ENCODE peak calls at places on chromosomes 4 and X, in five cellular contexts. One of them, this sample, is unnamed.

GRCh38 chrX:33211356-33212254 is at the start of gene DMD:
- DNase-seq in EL: no peak
- DNase-seq in mucosa of descending colon: no peak
- DNase-seq in brain microvascular endothelial cell: peak
- DNase-seq in Daoy: peak
- DNase-seq in this sample: peak

GRCh38 chr4:86011117-86011516 is 348.7 kb downstream of the MAPK10 start:
- DNase-seq in EL: peak
- DNase-seq in mucosa of descending colon: no peak
- DNase-seq in brain microvascular endothelial cell: peak
- DNase-seq in Daoy: peak
- DNase-seq in this sample: peak

GRCh38 chrX:93875621-93876282 is 201.7 kb downstream of the FAM133A start:
- DNase-seq in EL: no peak
- DNase-seq in mucosa of descending colon: no peak
- DNase-seq in brain microvascular endothelial cell: no peak
- DNase-seq in Daoy: no peak
- DNase-seq in this sample: no peak

GRCh38 chrX:54641530-54641929 is 111.5 kb downstream of the GNL3L start:
- DNase-seq in EL: no peak
- DNase-seq in mucosa of descending colon: no peak
- DNase-seq in brain microvascular endothelial cell: no peak
- DNase-seq in Daoy: no peak
- DNase-seq in this sample: no peak

GRCh38 chr4:3417448-3417847 is 24.3 kb upstream of the HGFAC start:
- DNase-seq in EL: no peak
- DNase-seq in mucosa of descending colon: peak
- DNase-seq in brain microvascular endothelial cell: no peak
- DNase-seq in Daoy: no peak
- DNase-seq in this sample: no peak

GRCh38 chrX:24890677-24891076 is 125.1 kb downstream of the ARX start:
- DNase-seq in EL: no peak
- DNase-seq in mucosa of descending colon: no peak
- DNase-seq in brain microvascular endothelial cell: no peak
- DNase-seq in Daoy: no peak
- DNase-seq in this sample: no peak

GRCh38 chrX:2500681-2501151 is at the start of the genes DHRSX and ZBED1:
- DNase-seq in EL: peak
- DNase-seq in mucosa of descending colon: peak
- DNase-seq in brain microvascular endothelial cell: no peak
- DNase-seq in Daoy: peak
- DNase-seq in this sample: no peak

GRCh38 chr4:114132830-114133229 is 153.4 kb upstream of the ARSJ start:
- DNase-seq in EL: no peak
- DNase-seq in mucosa of descending colon: no peak
- DNase-seq in brain microvascular endothelial cell: peak
- DNase-seq in Daoy: peak
- DNase-seq in this sample: no peak

GRCh38 chr4:122218762-122219161 is 66.6 kb downstream of the BLTP1 start:
- DNase-seq in EL: peak
- DNase-seq in mucosa of descending colon: no peak
- DNase-seq in brain microvascular endothelial cell: no peak
- DNase-seq in Daoy: no peak
- DNase-seq in this sample: no peak

GRCh38 chrX:148416931-148417330 is 83.5 kb upstream of the AFF2 start:
- DNase-seq in EL: no peak
- DNase-seq in mucosa of descending colon: no peak
- DNase-seq in brain microvascular endothelial cell: no peak
- DNase-seq in Daoy: no peak
- DNase-seq in this sample: no peak

GRCh38 chr4:16791460-16791859 is 107.0 kb downstream of the LDB2 start:
- DNase-seq in EL: no peak
- DNase-seq in mucosa of descending colon: no peak
- DNase-seq in brain microvascular endothelial cell: no peak
- DNase-seq in Daoy: no peak
- DNase-seq in this sample: no peak

This sample was measured in kidney glomerular epithelial cell.